ENCODE peak calls at places on chromosomes 16 and 17, in eight cellular contexts. T, J, A, F, Z, W, G and O are unnamed samples. For H3K4me1, the result is how much of the 10 kb centered on the place peaks cover.

GRCh38 chr17:46783031-46783593 is 35.4 kb downstream of the WNT3 start:
- DNase-seq in T (no peak), J (no peak), A (no peak), F (no peak), Z (no peak), W (no peak), G (no peak), O (no peak)

GRCh38 chr17:80187090-80187489 is 17.3 kb downstream of the CARD14 start:
- DNase-seq in T (peak), J (no peak), A (no peak), F (peak), Z (no peak), W (no peak), G (peak), O (no peak)

GRCh38 chr16:57795431-57795878 is 6.8 kb downstream of the KIFC3 start:
- DNase-seq in T (peak), J (no peak), A (no peak), F (peak), Z (peak), W (peak), G (peak), O (peak)

GRCh38 chr16:58222532-58223316 is 24.8 kb upstream of the CSNK2A2 start:
- DNase-seq in T (peak), J (no peak), A (no peak), F (peak), Z (no peak), W (no peak), G (peak), O (no peak)

GRCh38 chr17:80719449-80719848 is 174.8 kb downstream of the RPTOR start:
- DNase-seq in T (no peak), J (no peak), A (no peak), F (no peak), Z (no peak), W (no peak), G (no peak), O (no peak)

GRCh38 chr17:50856431-50856830 is 9.7 kb downstream of the TOB1 start:
- DNase-seq in T (no peak), J (no peak), A (no peak), F (no peak), Z (no peak), W (no peak), G (no peak), O (no peak)

GRCh38 chr17:55157165-55157564 is 107.6 kb upstream of the HLF start:
- DNase-seq in T (peak), J (no peak), A (no peak), F (peak), Z (no peak), W (no peak), G (peak), O (no peak)

GRCh38 chr17:59372138-59372751 is 40.8 kb downstream of the YPEL2 start:
- DNase-seq in T (peak), J (peak), A (no peak), F (peak), Z (peak), W (peak), G (peak), O (no peak)

GRCh38 chr16:79358188-79358587 is 242.3 kb downstream of the MAF start:
- DNase-seq in T (no peak), J (no peak), A (no peak), F (no peak), Z (no peak), W (no peak), G (no peak), O (no peak)

GRCh38 chr17:47847341-47848197 is 3.4 kb downstream of the SP6 start:
- DNase-seq in T (no peak), J (no peak), A (no peak), F (no peak), Z (peak), W (no peak), G (peak), O (peak)

GRCh38 chr16:15618392-15618791 is 24.6 kb downstream of the MARF1 start:
- DNase-seq in T (peak), J (no peak), A (no peak), F (peak), Z (no peak), W (no peak), G (peak), O (no peak)

GRCh38 chr16:81604960-81605383 is 160.4 kb downstream of the CMIP start:
- DNase-seq in T (peak), J (no peak), A (no peak), F (no peak), Z (no peak), W (peak), G (peak), O (no peak)

GRCh38 chr17:60522889-60523626 is 3.0 kb downstream of the APPBP2 start:
- DNase-seq in T (no peak), J (no peak), A (peak), F (no peak), Z (no peak), W (no peak), G (peak), O (no peak)

GRCh38 chr16:79163666-79164377 is 436.7 kb downstream of the MAF start:
- DNase-seq in T (no peak), J (no peak), A (no peak), F (peak), Z (no peak), W (no peak), G (no peak), O (peak)

GRCh38 chr17:16915752-16916556 is 56.0 kb downstream of the TNFRSF13B start:
- DNase-seq in T (peak), J (no peak), A (peak), F (peak), Z (peak), W (peak), G (peak), O (peak)

GRCh38 chr17:56310780-56311179 is 157.5 kb downstream of the ANKFN1 start:
- DNase-seq in T (no peak), J (no peak), A (peak), F (no peak), Z (no peak), W (no peak), G (no peak), O (no peak)

DNA sequence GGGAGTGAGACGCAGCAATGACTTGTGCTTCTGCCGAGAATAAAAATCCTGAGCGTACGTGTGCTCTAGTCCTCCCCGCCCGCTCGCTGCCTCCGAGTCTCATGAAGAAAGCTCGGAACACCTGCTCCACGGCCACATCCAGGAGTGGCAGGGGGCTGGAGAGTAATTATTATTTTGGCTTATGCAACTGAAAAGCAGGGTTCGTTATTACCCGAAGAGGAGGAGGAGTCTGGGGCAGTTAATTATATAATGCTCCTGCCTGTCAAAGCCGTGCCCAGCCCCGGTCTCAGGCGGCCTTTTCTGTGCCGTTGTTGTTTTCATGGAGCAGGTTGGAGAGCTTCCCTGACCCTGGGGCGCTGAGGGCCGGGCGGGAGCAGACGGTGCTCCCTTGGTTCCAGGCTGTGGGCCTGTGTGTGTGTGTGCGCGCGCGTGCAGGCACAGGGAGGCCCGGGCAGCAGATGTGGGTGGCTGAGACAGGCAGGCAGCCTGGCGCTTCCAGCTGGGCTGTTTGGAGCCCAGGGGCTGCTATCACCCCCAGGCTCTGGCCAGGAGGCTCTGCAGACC is 2.3 kb downstream of the JPH3 start:
- DNase-seq in T (no peak), J (no peak), A (no peak), F (no peak), Z (no peak), W (no peak), G (no peak), O (peak)
- H3K4me3 ChIP-seq in T (no peak), J (no peak), A (no peak), F (no peak), Z (no peak), W (no peak), G (no peak), O (no peak)

GRCh38 chr16:14389359-14389758 is 240.7 kb downstream of the PARN start:
- DNase-seq in T (no peak), J (no peak), A (no peak), F (no peak), Z (no peak), W (no peak), G (no peak), O (no peak)
- H3K27ac ChIP-seq in T (no peak), J (no peak), A (no peak), F (no peak), Z (no peak), W (no peak), G (no peak), O (no peak)

DNA sequence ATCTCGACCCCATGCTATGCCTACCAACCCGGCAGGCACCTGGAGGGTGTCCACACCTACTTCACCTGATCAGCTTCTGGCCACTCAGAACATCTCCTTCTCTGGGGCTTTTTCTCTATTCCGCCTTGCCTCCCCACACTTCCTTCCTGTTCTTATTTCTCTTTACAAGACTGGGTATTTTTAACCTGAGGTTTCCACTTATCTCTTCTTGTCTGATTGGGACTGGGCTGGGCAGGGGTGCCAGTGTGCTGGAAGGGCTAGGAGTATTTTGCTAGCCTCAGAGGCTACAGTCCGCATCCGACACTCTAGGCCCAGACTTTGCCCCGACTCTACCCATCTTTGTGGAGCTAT is 26.2 kb upstream of the ZNF652 start:
- DNase-seq in T (no peak), J (no peak), A (no peak), F (no peak), Z (no peak), W (no peak), G (no peak), O (no peak)
- H3K4me1 ChIP-seq in T (under half), J (under half), A (under half), F (under half), Z (under half), W (under half), G (under half), O (under half)

GRCh38 chr16:84514295-84514873 is 9.9 kb upstream of the MEAK7 start:
- DNase-seq in T (no peak), J (no peak), A (no peak), F (no peak), Z (no peak), W (no peak), G (no peak), O (no peak)
- H3K4me3 ChIP-seq in T (no peak), J (no peak), A (no peak), F (no peak), Z (no peak), W (no peak), G (no peak), O (no peak)

GRCh38 chr17:78170692-78171590 is 2.6 kb downstream of the SYNGR2 start:
- DNase-seq in T (no peak), J (no peak), A (no peak), F (no peak), Z (no peak), W (no peak), G (no peak), O (no peak)
- H3K27ac ChIP-seq in T (peak), J (peak), A (peak), F (no peak), Z (no peak), W (no peak), G (no peak), O (no peak)

GRCh38 chr17:27569257-27569722 is 61.7 kb upstream of the LGALS9 start:
- DNase-seq in T (peak), J (no peak), A (no peak), F (peak), Z (peak), W (peak), G (peak), O (no peak)
- H3K4me1 ChIP-seq in T (half or more), J (under half), A (under half), F (under half), Z (under half), W (under half), G (under half), O (under half)

DNA sequence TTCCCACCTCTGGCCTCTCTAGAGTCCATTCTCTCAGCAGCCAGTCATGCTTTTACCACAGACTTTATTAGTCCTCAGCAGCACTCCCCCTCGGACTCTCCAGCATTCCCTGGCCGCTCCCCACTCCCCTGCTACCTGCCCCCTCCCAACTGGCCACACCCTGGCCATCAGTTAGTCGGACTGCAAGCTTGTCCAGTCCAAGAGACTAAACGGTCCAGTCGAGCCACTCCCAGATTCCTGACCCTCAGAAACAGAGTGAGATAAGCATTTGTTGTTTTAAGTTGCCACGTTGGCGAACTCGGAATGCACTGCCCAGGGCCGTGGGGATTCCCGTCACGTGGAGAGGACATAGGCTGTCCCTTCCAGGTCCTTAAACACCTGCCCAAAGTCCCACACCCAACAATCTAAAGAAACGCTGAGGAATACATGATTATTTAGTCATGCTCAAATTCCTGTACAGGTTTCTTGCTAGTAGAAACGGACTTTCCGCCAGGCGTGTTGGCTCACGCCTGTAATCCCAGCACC is 5.8 kb upstream of the SPG7 start:
- DNase-seq in T (peak), J (no peak), A (no peak), F (no peak), Z (no peak), W (peak), G (no peak), O (peak)
- H3K4me3 ChIP-seq in T (no peak), J (no peak), A (no peak), F (no peak), Z (no peak), W (no peak), G (no peak), O (no peak)

DNA sequence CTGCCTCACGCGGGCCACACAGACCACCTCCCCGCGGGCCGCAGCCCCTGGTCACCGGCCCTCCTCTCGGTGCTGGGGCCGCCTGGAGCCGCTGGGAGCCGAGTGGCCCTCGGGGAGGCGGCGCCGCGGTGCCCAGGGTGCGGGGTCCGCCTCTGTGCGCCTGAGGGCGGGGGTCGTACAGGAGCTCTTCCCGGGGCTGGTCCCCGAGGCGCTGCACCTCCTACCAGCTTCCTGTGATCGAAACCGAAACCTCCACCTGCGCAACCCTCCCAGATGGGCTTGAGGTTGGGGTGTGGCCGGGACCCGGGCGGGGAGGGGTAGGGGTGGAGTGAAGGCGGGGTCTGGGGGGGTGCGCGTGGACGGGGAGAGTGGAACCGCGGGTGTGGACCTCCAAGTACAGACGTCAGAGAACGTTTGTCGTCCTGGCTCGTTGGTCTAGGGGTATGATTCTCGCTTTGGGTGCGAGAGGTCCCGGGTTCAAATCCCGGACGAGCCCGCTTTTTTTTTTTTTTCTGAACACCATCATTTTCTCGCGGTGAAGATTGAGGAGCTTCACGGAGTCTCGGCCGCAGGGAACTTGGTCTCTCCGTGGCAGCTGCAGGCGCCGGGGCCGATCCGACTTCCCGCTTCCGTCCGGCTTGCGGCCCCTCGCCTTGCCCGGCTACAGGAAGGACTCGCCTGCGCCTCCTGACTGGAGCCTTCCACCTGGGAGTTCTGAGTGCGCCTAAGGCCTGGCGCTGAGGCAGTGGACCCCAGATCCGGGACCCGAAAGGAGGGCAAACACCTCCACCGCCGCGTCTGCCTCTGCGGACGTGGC is 23.9 kb downstream of the ZNF213 start:
- DNase-seq in T (peak), J (peak), A (peak), F (peak), Z (peak), W (peak), G (peak), O (peak)
- H3K27ac ChIP-seq in T (no peak), J (peak), A (peak), F (peak), Z (peak), W (peak), G (peak), O (peak)